ENCODE peak calls at places on chromosomes 4 and X, in five cellular contexts. L, X, J, S and N are unnamed samples.

GRCh38 chrX:311156-312129 is 7.2 kb downstream of the GTPBP6 start:
- DNase-seq in L (peak), X (no peak), S (no peak), J (no peak), N (no peak)

GRCh38 chr4:73896416-73896815 is 27.2 kb downstream of the CXCL1 start:
- DNase-seq in X (no peak), J (no peak), S (no peak), L (no peak), N (no peak)

GRCh38 chr4:89579776-89580175 is 257.2 kb downstream of the SNCA start:
- DNase-seq in S (peak), X (no peak), J (peak), L (no peak), N (no peak)

GRCh38 chr4:183747931-183748664 is 89.0 kb downstream of the TRAPPC11 start:
- DNase-seq in S (no peak), L (no peak), X (no peak), J (no peak), N (no peak)

GRCh38 chr4:122854860-122855259 is 28.2 kb downstream of the FGF2 start:
- DNase-seq in X (no peak), S (peak), J (no peak), L (no peak), N (no peak)

GRCh38 chr4:139367421-139368090 is 65.3 kb upstream of the NDUFC1 start:
- DNase-seq in S (no peak), L (no peak), X (no peak), J (no peak), N (no peak)

GRCh38 chr4:126448093-126448820 is 1133.5 kb downstream of the FAT4 start:
- DNase-seq in J (no peak), X (no peak), S (no peak), L (no peak), N (no peak)

GRCh38 chr4:186557486-186557885 is 2.1 kb upstream of the MTNR1A start:
- DNase-seq in L (no peak), J (no peak), S (no peak), X (no peak), N (no peak)

GRCh38 chrX:40207626-40208025 is 109.9 kb upstream of the BCOR start:
- DNase-seq in J (peak), X (peak), L (no peak), S (no peak), N (peak)

GRCh38 chr4:139740531-139741041 is 75.0 kb downstream of the MGST2 start:
- DNase-seq in X (no peak), L (peak), J (peak), S (no peak), N (no peak)

GRCh38 chr4:1012031-1012739 is 759 bp downstream of the FGFRL1 start:
- DNase-seq in X (no peak), J (peak), L (peak), S (peak), N (no peak)

GRCh38 chrX:129360175-129360574 is 163.1 kb downstream of the SMARCA1 start:
- DNase-seq in X (peak), L (no peak), J (peak), S (peak), N (peak)